ENCODE peak calls at places on chromosomes 2 and 18, in nine cellular contexts. One of them, this sample, is unnamed.

GRCh38 chr2:219286436-219287115 is 7.4 kb downstream of the DNAJB2 start:
- DNase-seq in activated T-cell treated with anti-CD3 and anti-CD28 coated beads, Interleukin-2, amount 50 U/mL, for 1 hour: no peak
- DNase-seq in sigmoid colon: peak; percentile 61
- DNase-seq in foreskin keratinocyte: no peak
- DNase-seq in stromal cell of bone marrow: no peak
- DNase-seq in D341Med: no peak
- DNase-seq in adrenal gland: peak; percentile 71
- DNase-seq in neuronal stem cell: no peak
- DNase-seq in Peyer's patch: no peak
- DNase-seq in this sample: peak; percentile 68

GRCh38 chr2:2843969-2844548 is 513.0 kb upstream of the MYT1L start:
- DNase-seq in sigmoid colon: no peak
- DNase-seq in Peyer's patch: no peak
- DNase-seq in D341Med: no peak
- DNase-seq in neuronal stem cell: no peak
- DNase-seq in activated T-cell treated with anti-CD3 and anti-CD28 coated beads, Interleukin-2, amount 50 U/mL, for 1 hour: no peak
- DNase-seq in adrenal gland: no peak
- DNase-seq in stromal cell of bone marrow: no peak
- DNase-seq in foreskin keratinocyte: no peak
- DNase-seq in this sample: no peak

GRCh38 chr2:212777020-212777491 is 238.5 kb upstream of the ERBB4 start:
- DNase-seq in Peyer's patch: no peak
- DNase-seq in stromal cell of bone marrow: no peak
- DNase-seq in foreskin keratinocyte: peak; percentile 53
- DNase-seq in adrenal gland: no peak
- DNase-seq in sigmoid colon: no peak
- DNase-seq in D341Med: peak; percentile 29
- DNase-seq in neuronal stem cell: peak; percentile 61
- DNase-seq in activated T-cell treated with anti-CD3 and anti-CD28 coated beads, Interleukin-2, amount 50 U/mL, for 1 hour: no peak
- DNase-seq in this sample: no peak

GRCh38 chr2:238260879-238261278 is 21.0 kb upstream of the HES6 start:
- DNase-seq in Peyer's patch: no peak
- DNase-seq in neuronal stem cell: no peak
- DNase-seq in activated T-cell treated with anti-CD3 and anti-CD28 coated beads, Interleukin-2, amount 50 U/mL, for 1 hour: no peak
- DNase-seq in stromal cell of bone marrow: no peak
- DNase-seq in D341Med: no peak
- DNase-seq in sigmoid colon: no peak
- DNase-seq in adrenal gland: no peak
- DNase-seq in foreskin keratinocyte: no peak
- DNase-seq in this sample: no peak

GRCh38 chr2:56656826-56657225 is 473.0 kb downstream of the CCDC85A start:
- DNase-seq in adrenal gland: no peak
- DNase-seq in stromal cell of bone marrow: no peak
- DNase-seq in D341Med: no peak
- DNase-seq in foreskin keratinocyte: no peak
- DNase-seq in activated T-cell treated with anti-CD3 and anti-CD28 coated beads, Interleukin-2, amount 50 U/mL, for 1 hour: no peak
- DNase-seq in sigmoid colon: no peak
- DNase-seq in Peyer's patch: no peak
- DNase-seq in neuronal stem cell: no peak
- DNase-seq in this sample: no peak

GRCh38 chr18:35485852-35486251 is 11.9 kb downstream of the INO80C start:
- DNase-seq in foreskin keratinocyte: no peak
- DNase-seq in Peyer's patch: no peak
- DNase-seq in stromal cell of bone marrow: no peak
- DNase-seq in sigmoid colon: no peak
- DNase-seq in activated T-cell treated with anti-CD3 and anti-CD28 coated beads, Interleukin-2, amount 50 U/mL, for 1 hour: no peak
- DNase-seq in adrenal gland: no peak
- DNase-seq in D341Med: no peak
- DNase-seq in neuronal stem cell: no peak
- DNase-seq in this sample: no peak

GRCh38 chr2:69253893-69254292 is 133.1 kb downstream of the GFPT1 start:
- DNase-seq in foreskin keratinocyte: peak; percentile 91
- DNase-seq in adrenal gland: peak; percentile 84
- DNase-seq in Peyer's patch: no peak
- DNase-seq in neuronal stem cell: no peak
- DNase-seq in activated T-cell treated with anti-CD3 and anti-CD28 coated beads, Interleukin-2, amount 50 U/mL, for 1 hour: no peak
- DNase-seq in sigmoid colon: peak; percentile 82
- DNase-seq in stromal cell of bone marrow: peak; percentile 95
- DNase-seq in D341Med: no peak
- DNase-seq in this sample: no peak

GRCh38 chr18:13378150-13378549 is 159.6 kb downstream of the LDLRAD4 start:
- DNase-seq in activated T-cell treated with anti-CD3 and anti-CD28 coated beads, Interleukin-2, amount 50 U/mL, for 1 hour: peak; percentile 45
- DNase-seq in neuronal stem cell: no peak
- DNase-seq in adrenal gland: no peak
- DNase-seq in Peyer's patch: no peak
- DNase-seq in sigmoid colon: peak; percentile 48
- DNase-seq in D341Med: no peak
- DNase-seq in foreskin keratinocyte: no peak
- DNase-seq in stromal cell of bone marrow: no peak
- DNase-seq in this sample: no peak

GRCh38 chr2:237882510-237883481 is 23.4 kb downstream of the RAMP1 start:
- DNase-seq in Peyer's patch: peak; percentile 36
- DNase-seq in adrenal gland: no peak
- DNase-seq in activated T-cell treated with anti-CD3 and anti-CD28 coated beads, Interleukin-2, amount 50 U/mL, for 1 hour: no peak
- DNase-seq in foreskin keratinocyte: no peak
- DNase-seq in neuronal stem cell: no peak
- DNase-seq in D341Med: peak; percentile 15
- DNase-seq in stromal cell of bone marrow: no peak
- DNase-seq in sigmoid colon: peak; percentile 87
- DNase-seq in this sample: no peak

GRCh38 chr18:79547413-79548076 is 132.1 kb upstream of the CTDP1 start:
- DNase-seq in D341Med: no peak
- DNase-seq in Peyer's patch: peak; percentile 36
- DNase-seq in foreskin keratinocyte: no peak
- DNase-seq in sigmoid colon: no peak
- DNase-seq in adrenal gland: no peak
- DNase-seq in stromal cell of bone marrow: no peak
- DNase-seq in neuronal stem cell: no peak
- DNase-seq in activated T-cell treated with anti-CD3 and anti-CD28 coated beads, Interleukin-2, amount 50 U/mL, for 1 hour: peak; percentile 14
- DNase-seq in this sample: peak; percentile 49

GRCh38 chr18:56709463-56709862 is 58.3 kb downstream of the WDR7 start:
- DNase-seq in foreskin keratinocyte: peak; percentile 82
- DNase-seq in adrenal gland: no peak
- DNase-seq in neuronal stem cell: no peak
- DNase-seq in activated T-cell treated with anti-CD3 and anti-CD28 coated beads, Interleukin-2, amount 50 U/mL, for 1 hour: no peak
- DNase-seq in Peyer's patch: no peak
- DNase-seq in sigmoid colon: no peak
- DNase-seq in stromal cell of bone marrow: peak; percentile 66
- DNase-seq in D341Med: peak; percentile 39
- DNase-seq in this sample: no peak

GRCh38 chr2:121529439-121530209 is 1.1 kb upstream of the RNU4ATAC start:
- DNase-seq in neuronal stem cell: peak; percentile 78
- DNase-seq in Peyer's patch: no peak
- DNase-seq in sigmoid colon: peak; percentile 82
- DNase-seq in foreskin keratinocyte: no peak
- DNase-seq in D341Med: peak; percentile 83
- DNase-seq in activated T-cell treated with anti-CD3 and anti-CD28 coated beads, Interleukin-2, amount 50 U/mL, for 1 hour: no peak
- DNase-seq in stromal cell of bone marrow: no peak
- DNase-seq in adrenal gland: peak; percentile 73
- DNase-seq in this sample: no peak

This sample was measured in upper lobe of right lung.